ENCODE peak calls at places on chromosomes 16 and 17, in eight cellular contexts. One of them, this sample, is unnamed. For H3K27me3, the result is how much of the 10 kb centered on the place peaks cover.

GRCh38 chr17:8488931-8489330 is 53.2 kb downstream of the NDEL1 start:
- DNase-seq in pancreas: no peak
- DNase-seq in tibial nerve: no peak
- DNase-seq in SK-N-SH: no peak
- DNase-seq in body of pancreas: peak
- DNase-seq in thoracic aorta: peak
- DNase-seq in cardiac muscle cell: no peak
- DNase-seq in heart left ventricle: no peak
- DNase-seq in this sample: peak

GRCh38 chr16:77375396-77375795 is 59.4 kb downstream of the ADAMTS18 start:
- DNase-seq in tibial nerve: no peak
- DNase-seq in body of pancreas: no peak
- DNase-seq in SK-N-SH: no peak
- DNase-seq in pancreas: no peak
- DNase-seq in heart left ventricle: no peak
- DNase-seq in cardiac muscle cell: no peak
- DNase-seq in thoracic aorta: no peak
- DNase-seq in this sample: no peak

GRCh38 chr16:53901396-53901795 is 197.4 kb downstream of the FTO start:
- DNase-seq in tibial nerve: no peak
- DNase-seq in cardiac muscle cell: no peak
- DNase-seq in heart left ventricle: no peak
- DNase-seq in thoracic aorta: no peak
- DNase-seq in body of pancreas: no peak
- DNase-seq in SK-N-SH: no peak
- DNase-seq in pancreas: no peak
- DNase-seq in this sample: no peak

GRCh38 chr17:11692688-11693087 is 94.4 kb downstream of the DNAH9 start:
- DNase-seq in tibial nerve: no peak
- DNase-seq in SK-N-SH: no peak
- DNase-seq in heart left ventricle: no peak
- DNase-seq in pancreas: no peak
- DNase-seq in body of pancreas: no peak
- DNase-seq in thoracic aorta: no peak
- DNase-seq in cardiac muscle cell: no peak
- DNase-seq in this sample: no peak

GRCh38 chr17:74465378-74466110 is 890 bp upstream of the CD300A start:
- DNase-seq in cardiac muscle cell: no peak
- DNase-seq in thoracic aorta: no peak
- DNase-seq in SK-N-SH: no peak
- DNase-seq in body of pancreas: no peak
- DNase-seq in heart left ventricle: no peak
- DNase-seq in tibial nerve: no peak
- DNase-seq in pancreas: no peak
- DNase-seq in this sample: no peak

GRCh38 chr17:45394913-45395568 is 37.6 kb downstream of the ARHGAP27 start:
- DNase-seq in heart left ventricle: peak
- DNase-seq in pancreas: peak
- DNase-seq in thoracic aorta: no peak
- DNase-seq in SK-N-SH: peak
- DNase-seq in cardiac muscle cell: peak
- DNase-seq in tibial nerve: peak
- DNase-seq in body of pancreas: peak
- DNase-seq in this sample: peak

GRCh38 chr17:31357831-31358400 is 33.6 kb upstream of the RAB11FIP4 start:
- DNase-seq in heart left ventricle: no peak
- DNase-seq in SK-N-SH: no peak
- DNase-seq in body of pancreas: no peak
- DNase-seq in thoracic aorta: no peak
- DNase-seq in cardiac muscle cell: no peak
- DNase-seq in tibial nerve: no peak
- DNase-seq in pancreas: no peak
- DNase-seq in this sample: no peak

GRCh38 chr17:62968445-62968923 is 2.4 kb downstream of the TANC2 start:
- DNase-seq in pancreas: no peak
- DNase-seq in cardiac muscle cell: peak
- DNase-seq in heart left ventricle: no peak
- DNase-seq in thoracic aorta: no peak
- DNase-seq in tibial nerve: peak
- DNase-seq in SK-N-SH: peak
- DNase-seq in body of pancreas: peak
- DNase-seq in this sample: peak

GRCh38 chr17:20174588-20175265 is 165.6 kb downstream of the SPECC1 start:
- DNase-seq in cardiac muscle cell: no peak
- DNase-seq in SK-N-SH: no peak
- DNase-seq in body of pancreas: no peak
- DNase-seq in heart left ventricle: no peak
- DNase-seq in pancreas: no peak
- DNase-seq in thoracic aorta: no peak
- DNase-seq in tibial nerve: no peak
- DNase-seq in this sample: no peak

GRCh38 chr17:60163108-60163784 is 13.5 kb downstream of the CA4 start:
- DNase-seq in tibial nerve: no peak
- DNase-seq in heart left ventricle: peak
- DNase-seq in SK-N-SH: peak
- DNase-seq in body of pancreas: no peak
- DNase-seq in thoracic aorta: no peak
- DNase-seq in pancreas: no peak
- DNase-seq in cardiac muscle cell: peak
- DNase-seq in this sample: no peak

GRCh38 chr16:79612207-79612606 is 11.7 kb upstream of the MAF start:
- DNase-seq in pancreas: no peak
- DNase-seq in body of pancreas: no peak
- DNase-seq in heart left ventricle: no peak
- DNase-seq in thoracic aorta: no peak
- DNase-seq in SK-N-SH: no peak
- DNase-seq in cardiac muscle cell: no peak
- DNase-seq in tibial nerve: no peak
- DNase-seq in this sample: no peak

GRCh38 chr16:48617711-48618148 is 7.8 kb upstream of the N4BP1 start:
- DNase-seq in body of pancreas: peak
- DNase-seq in cardiac muscle cell: peak
- DNase-seq in tibial nerve: peak
- DNase-seq in thoracic aorta: no peak
- DNase-seq in heart left ventricle: no peak
- DNase-seq in pancreas: no peak
- DNase-seq in SK-N-SH: no peak
- DNase-seq in this sample: no peak

GRCh38 chr17:64507418-64507766 is 615 bp downstream of the CEP95 start:
- DNase-seq in thoracic aorta: no peak
- DNase-seq in cardiac muscle cell: peak
- DNase-seq in heart left ventricle: no peak
- DNase-seq in body of pancreas: peak
- DNase-seq in tibial nerve: peak
- DNase-seq in SK-N-SH: peak
- DNase-seq in pancreas: no peak
- DNase-seq in this sample: no peak

GRCh38 chr17:44044092-44044491 is 22.4 kb downstream of the LSM12 start:
- DNase-seq in heart left ventricle: no peak
- DNase-seq in pancreas: no peak
- DNase-seq in SK-N-SH: no peak
- DNase-seq in cardiac muscle cell: no peak
- DNase-seq in thoracic aorta: no peak
- DNase-seq in tibial nerve: no peak
- DNase-seq in body of pancreas: no peak
- DNase-seq in this sample: no peak

GRCh38 chr16:80656731-80657150 is 115.9 kb downstream of the DYNLRB2 start:
- DNase-seq in body of pancreas: no peak
- DNase-seq in cardiac muscle cell: no peak
- DNase-seq in pancreas: no peak
- DNase-seq in heart left ventricle: no peak
- DNase-seq in thoracic aorta: no peak
- DNase-seq in SK-N-SH: no peak
- DNase-seq in tibial nerve: no peak
- DNase-seq in this sample: no peak

GRCh38 chr16:56637814-56638750 is at the start of gene MT1A:
- DNase-seq in tibial nerve: peak
- DNase-seq in body of pancreas: peak
- DNase-seq in SK-N-SH: peak
- DNase-seq in thoracic aorta: peak
- DNase-seq in pancreas: peak
- DNase-seq in heart left ventricle: peak
- DNase-seq in cardiac muscle cell: peak
- DNase-seq in this sample: no peak

GRCh38 chr17:44722254-44722653 is 13.8 kb downstream of the DBF4B start:
- DNase-seq in pancreas: no peak
- DNase-seq in SK-N-SH: no peak
- DNase-seq in thoracic aorta: no peak
- DNase-seq in cardiac muscle cell: no peak
- DNase-seq in heart left ventricle: no peak
- DNase-seq in tibial nerve: no peak
- DNase-seq in body of pancreas: no peak
- DNase-seq in this sample: no peak

GRCh38 chr17:11372692-11373091 is 131.7 kb downstream of the SHISA6 start:
- DNase-seq in pancreas: no peak
- DNase-seq in SK-N-SH: no peak
- DNase-seq in heart left ventricle: no peak
- DNase-seq in cardiac muscle cell: no peak
- DNase-seq in thoracic aorta: no peak
- DNase-seq in tibial nerve: no peak
- DNase-seq in body of pancreas: no peak
- DNase-seq in this sample: no peak

GRCh38 chr17:44346064-44346844 is 1.2 kb downstream of the GRN start:
- DNase-seq in body of pancreas: no peak
- DNase-seq in SK-N-SH: peak
- DNase-seq in heart left ventricle: no peak
- DNase-seq in tibial nerve: no peak
- DNase-seq in pancreas: peak
- DNase-seq in cardiac muscle cell: no peak
- DNase-seq in thoracic aorta: no peak
- DNase-seq in this sample: no peak

GRCh38 chr17:58679263-58680037 is 12.4 kb downstream of the TEX14 start:
- DNase-seq in pancreas: no peak
- DNase-seq in tibial nerve: no peak
- DNase-seq in thoracic aorta: no peak
- DNase-seq in cardiac muscle cell: no peak
- DNase-seq in body of pancreas: no peak
- DNase-seq in SK-N-SH: no peak
- DNase-seq in heart left ventricle: no peak
- DNase-seq in this sample: no peak

GRCh38 chr17:80319262-80319998 is 58.8 kb downstream of the RNF213 start:
- DNase-seq in body of pancreas: peak
- DNase-seq in cardiac muscle cell: no peak
- DNase-seq in pancreas: no peak
- DNase-seq in heart left ventricle: no peak
- DNase-seq in tibial nerve: no peak
- DNase-seq in SK-N-SH: no peak
- DNase-seq in thoracic aorta: no peak
- DNase-seq in this sample: no peak

GRCh38 chr16:1984347-1985225 is 593 bp downstream of the GFER start:
- DNase-seq in cardiac muscle cell: no peak
- DNase-seq in thoracic aorta: no peak
- DNase-seq in heart left ventricle: no peak
- DNase-seq in pancreas: peak
- DNase-seq in SK-N-SH: no peak
- DNase-seq in tibial nerve: no peak
- DNase-seq in body of pancreas: no peak
- DNase-seq in this sample: no peak
- H3K27me3 ChIP-seq in cardiac muscle cell: under half
- H3K27me3 ChIP-seq in thoracic aorta: under half
- H3K27me3 ChIP-seq in heart left ventricle: under half
- H3K27me3 ChIP-seq in pancreas: under half
- H3K27me3 ChIP-seq in SK-N-SH: under half
- H3K27me3 ChIP-seq in tibial nerve: under half
- H3K27me3 ChIP-seq in body of pancreas: under half
- H3K27me3 ChIP-seq in this sample: under half

GRCh38 chr16:46883690-46884512 is at the start of gene GPT2:
- DNase-seq in tibial nerve: peak
- DNase-seq in thoracic aorta: peak
- DNase-seq in cardiac muscle cell: peak
- DNase-seq in SK-N-SH: peak
- DNase-seq in body of pancreas: peak
- DNase-seq in heart left ventricle: peak
- DNase-seq in pancreas: peak
- DNase-seq in this sample: peak

GRCh38 chr16:46883353-46883689 is 841 bp upstream of the GPT2 start:
- DNase-seq in pancreas: no peak
- DNase-seq in cardiac muscle cell: no peak
- DNase-seq in thoracic aorta: no peak
- DNase-seq in tibial nerve: no peak
- DNase-seq in body of pancreas: no peak
- DNase-seq in SK-N-SH: no peak
- DNase-seq in heart left ventricle: no peak
- DNase-seq in this sample: no peak

GRCh38 chr16:46882940-46883307 is 1.2 kb upstream of the GPT2 start:
- DNase-seq in pancreas: no peak
- DNase-seq in thoracic aorta: no peak
- DNase-seq in tibial nerve: no peak
- DNase-seq in body of pancreas: no peak
- DNase-seq in cardiac muscle cell: no peak
- DNase-seq in SK-N-SH: no peak
- DNase-seq in heart left ventricle: no peak
- DNase-seq in this sample: no peak

GRCh38 chr16:46885960-46886763 is 2.0 kb downstream of the GPT2 start:
- DNase-seq in tibial nerve: peak
- DNase-seq in thoracic aorta: no peak
- DNase-seq in SK-N-SH: peak
- DNase-seq in heart left ventricle: no peak
- DNase-seq in body of pancreas: peak
- DNase-seq in cardiac muscle cell: peak
- DNase-seq in pancreas: peak
- DNase-seq in this sample: peak

GRCh38 chr16:46884513-46885293 is 541 bp downstream of the GPT2 start:
- DNase-seq in cardiac muscle cell: peak
- DNase-seq in tibial nerve: no peak
- DNase-seq in pancreas: peak
- DNase-seq in SK-N-SH: peak
- DNase-seq in thoracic aorta: no peak
- DNase-seq in body of pancreas: peak
- DNase-seq in heart left ventricle: no peak
- DNase-seq in this sample: no peak
- H3K27ac ChIP-seq in cardiac muscle cell: no peak
- H3K27ac ChIP-seq in tibial nerve: peak
- H3K27ac ChIP-seq in pancreas: peak
- H3K27ac ChIP-seq in SK-N-SH: peak
- H3K27ac ChIP-seq in thoracic aorta: no peak
- H3K27ac ChIP-seq in body of pancreas: peak
- H3K27ac ChIP-seq in heart left ventricle: no peak
- H3K27ac ChIP-seq in this sample: peak

GRCh38 chr17:902463-902862 is 77.1 kb downstream of the NXN start:
- DNase-seq in cardiac muscle cell: no peak
- DNase-seq in tibial nerve: no peak
- DNase-seq in body of pancreas: no peak
- DNase-seq in pancreas: no peak
- DNase-seq in thoracic aorta: no peak
- DNase-seq in SK-N-SH: no peak
- DNase-seq in heart left ventricle: no peak
- DNase-seq in this sample: no peak
- H3K27me3 ChIP-seq in cardiac muscle cell: under half
- H3K27me3 ChIP-seq in tibial nerve: under half
- H3K27me3 ChIP-seq in body of pancreas: under half
- H3K27me3 ChIP-seq in pancreas: under half
- H3K27me3 ChIP-seq in thoracic aorta: under half
- H3K27me3 ChIP-seq in SK-N-SH: under half
- H3K27me3 ChIP-seq in heart left ventricle: under half
- H3K27me3 ChIP-seq in this sample: under half

DNA sequence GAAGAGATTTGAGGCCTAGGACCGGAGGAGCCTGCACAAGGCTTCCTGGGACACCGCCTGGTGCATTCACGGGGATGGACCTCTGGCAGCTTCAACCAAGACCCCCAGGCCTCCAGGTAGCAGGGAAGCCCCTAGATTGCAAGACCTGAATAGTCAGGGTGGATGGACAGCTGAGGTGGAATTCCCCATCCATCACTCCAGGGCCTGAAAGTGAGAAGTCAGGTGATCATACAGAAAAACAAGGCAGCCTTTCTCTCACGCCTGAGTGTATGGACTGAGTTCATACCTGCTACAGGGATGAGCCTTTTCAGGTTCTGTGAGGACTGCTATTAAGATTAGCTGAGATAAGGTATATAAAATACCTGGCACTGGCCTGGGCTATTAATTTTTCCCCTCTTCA is 74.2 kb downstream of the PLXDC1 start:
- DNase-seq in pancreas: no peak
- DNase-seq in SK-N-SH: no peak
- DNase-seq in cardiac muscle cell: no peak
- DNase-seq in tibial nerve: no peak
- DNase-seq in thoracic aorta: no peak
- DNase-seq in body of pancreas: no peak
- DNase-seq in heart left ventricle: no peak
- DNase-seq in this sample: no peak
- H3K27ac ChIP-seq in pancreas: no peak
- H3K27ac ChIP-seq in SK-N-SH: no peak
- H3K27ac ChIP-seq in cardiac muscle cell: no peak
- H3K27ac ChIP-seq in tibial nerve: no peak
- H3K27ac ChIP-seq in thoracic aorta: no peak
- H3K27ac ChIP-seq in body of pancreas: no peak
- H3K27ac ChIP-seq in heart left ventricle: no peak
- H3K27ac ChIP-seq in this sample: no peak